ENCODE peak calls at places on chromosomes 12 and 14, in seven cellular contexts. L is SK-N-SH, U is HCT116, O is HepG2, V is K562, J is H1, D is GM12878. W is an unnamed sample.

GRCh38 chr14:89540830-89541470 is 123.9 kb upstream of the FOXN3 start:
- DNase-seq in O (no peak), L (no peak), V (no peak), U (no peak), J (no peak), D (no peak), W (no peak)

GRCh38 chr12:29783773-29784666 is at the start of gene TMTC1:
- DNase-seq in O (no peak), V (no peak), J (peak; percentile 34), L (peak; percentile 95), U (no peak), D (no peak), W (peak; percentile 26)

GRCh38 chr12:46815792-46816191 is 10.0 kb downstream of the SLC38A4 start:
- DNase-seq in O (no peak), L (no peak), J (no peak), U (no peak), D (no peak), V (no peak), W (no peak)

GRCh38 chr14:95282354-95282985 is 37.2 kb downstream of the CLMN start:
- DNase-seq in J (no peak), U (no peak), D (no peak), O (no peak), L (no peak), V (no peak), W (no peak)

GRCh38 chr12:16346931-16347330 is 514 bp upstream of the MGST1 start:
- DNase-seq in O (peak; percentile 62), U (no peak), D (no peak), J (no peak), V (no peak), L (no peak), W (no peak)

GRCh38 chr12:55876110-55876509 is 33.4 kb upstream of the MMP19 start:
- DNase-seq in L (no peak), V (no peak), J (no peak), U (no peak), D (no peak), O (no peak), W (no peak)

GRCh38 chr12:90618606-90619005 is 336.4 kb downstream of the CCER1 start:
- DNase-seq in V (no peak), O (no peak), D (no peak), L (no peak), J (no peak), U (no peak), W (no peak)

GRCh38 chr14:84254205-84254788 is 1275.6 kb upstream of the FLRT2 start:
- DNase-seq in O (no peak), L (no peak), J (no peak), V (no peak), U (no peak), D (no peak), W (no peak)

GRCh38 chr14:69424139-69424923 is 25.8 kb downstream of the SLC39A9 start:
- DNase-seq in J (no peak), O (peak; percentile 67), L (no peak), V (no peak), U (no peak), D (no peak), W (no peak)

GRCh38 chr14:75876526-75876925 is 105.3 kb downstream of the TGFB3 start:
- DNase-seq in O (no peak), U (no peak), L (no peak), J (no peak), D (no peak), V (no peak), W (no peak)

GRCh38 chr14:72847721-72848120 is 46.2 kb downstream of the DPF3 start:
- DNase-seq in O (no peak), V (no peak), J (no peak), U (peak; percentile 21), D (no peak), L (no peak), W (no peak)

GRCh38 chr14:55075628-55076027 is 24.2 kb downstream of the MAPK1IP1L start:
- DNase-seq in L (no peak), O (no peak), D (no peak), J (no peak), V (no peak), U (no peak), W (no peak)
- TF ChIP-seq JUND in L (no peak), O (no peak), D (no peak), J (no peak), V (no peak), U (no peak), W (no peak)

GRCh38 chr12:28500373-28501024 is 310.2 kb downstream of the CCDC91 start:
- DNase-seq in U (no peak), V (no peak), D (no peak), L (no peak), J (no peak), O (no peak), W (no peak)

GRCh38 chr12:28498850-28499249 is 308.6 kb downstream of the CCDC91 start:
- DNase-seq in U (no peak), J (no peak), D (no peak), V (no peak), L (no peak), O (no peak), W (no peak)

GRCh38 chr12:28497889-28498411 is 307.7 kb downstream of the CCDC91 start:
- DNase-seq in V (no peak), D (peak; percentile 21), O (no peak), J (no peak), U (peak; percentile 7), L (no peak), W (no peak)
- TF ChIP-seq JUND in V (no peak), D (no peak), O (no peak), J (no peak), U (peak; percentile 52), L (peak; percentile 29), W (no peak)

GRCh38 chr12:129659927-129660326 is 243.9 kb downstream of the TMEM132D start:
- DNase-seq in U (no peak), J (no peak), V (peak; percentile 25), L (no peak), O (no peak), D (no peak), W (no peak)
- TF ChIP-seq JUND in U (no peak), J (no peak), V (peak; percentile 99), L (no peak), O (no peak), D (no peak), W (no peak)

GRCh38 chr12:41514907-41515306 is 326.8 kb downstream of the PDZRN4 start:
- DNase-seq in D (no peak), U (peak; percentile 2), L (peak; percentile 18), V (no peak), O (no peak), J (no peak), W (no peak)
- TF ChIP-seq JUND in D (no peak), U (no peak), L (no peak), V (no peak), O (no peak), J (no peak), W (no peak)

GRCh38 chr12:122310636-122311035 is 44.3 kb upstream of the VPS33A start:
- DNase-seq in U (no peak), L (no peak), D (no peak), V (no peak), O (no peak), J (no peak), W (no peak)

GRCh38 chr12:122306407-122306806 is 40.1 kb upstream of the VPS33A start:
- DNase-seq in V (peak; percentile 41), J (peak; percentile 7), U (no peak), L (no peak), D (no peak), O (peak; percentile 21), W (no peak)

GRCh38 chr12:122304924-122305323 is 38.6 kb upstream of the VPS33A start:
- DNase-seq in D (no peak), O (no peak), L (no peak), V (no peak), J (no peak), U (no peak), W (no peak)

GRCh38 chr12:122309564-122310121 is 43.3 kb upstream of the VPS33A start:
- DNase-seq in U (no peak), V (no peak), J (no peak), O (no peak), D (no peak), L (peak; percentile 60), W (no peak)

GRCh38 chr12:122308811-122309210 is 42.5 kb upstream of the VPS33A start:
- DNase-seq in O (no peak), V (no peak), U (no peak), L (no peak), D (no peak), J (no peak), W (no peak)
- TF ChIP-seq JUND in O (no peak), V (no peak), U (no peak), L (peak; percentile 39), D (no peak), J (no peak), W (no peak)

DNA sequence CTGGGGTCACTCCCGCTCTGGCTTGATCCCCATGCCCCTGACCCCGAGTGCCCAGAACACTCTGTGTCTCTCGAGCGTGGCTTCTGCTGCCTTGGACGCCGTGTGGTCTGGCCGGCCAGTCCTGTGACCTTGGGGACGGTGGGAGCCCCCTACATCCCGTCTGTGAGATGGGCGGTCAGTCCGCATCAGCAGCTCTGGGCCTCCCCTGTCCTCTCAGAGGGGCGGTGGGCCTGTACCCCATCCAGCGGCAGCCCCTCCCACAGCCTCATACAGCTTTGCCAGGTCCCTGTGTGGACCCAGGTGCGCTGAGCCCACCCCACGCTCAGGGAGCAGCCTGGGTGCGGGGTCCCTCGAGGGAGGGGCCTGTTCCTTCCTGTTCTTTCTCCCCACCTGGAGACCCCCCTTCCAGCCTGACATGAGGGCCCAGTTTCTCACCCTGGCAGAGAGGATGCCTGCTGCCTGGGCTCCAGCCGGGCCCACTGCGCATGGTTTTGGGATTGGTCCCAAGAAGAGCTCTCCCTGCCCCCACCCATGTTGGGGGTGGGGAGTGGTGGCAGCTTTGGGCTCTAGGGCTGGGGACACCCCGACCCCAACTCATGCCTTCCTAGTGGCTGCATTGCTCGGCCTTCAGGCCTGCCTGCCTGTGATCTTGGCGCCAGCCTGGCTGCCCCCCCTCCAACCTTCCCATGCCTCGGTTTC is 1.5 kb downstream of the MTA1 start:
- DNase-seq in O (no peak), L (peak; percentile 65), U (no peak), V (peak; percentile 31), D (no peak), J (no peak), W (no peak)
- TF ChIP-seq JUND in O (no peak), L (no peak), U (no peak), V (no peak), D (no peak), J (no peak), W (no peak)

W was measured in T47D.